ENCODE peak calls at places on chromosomes 2 and 18, in seven cellular contexts. One of them, this sample, is unnamed.

GRCh38 chr2:23711979-23712755 is 214.8 kb downstream of the ATAD2B start:
- DNase-seq in HepG2: no peak
- DNase-seq in dermis microvascular lymphatic vessel endothelial cell: no peak
- DNase-seq in mucosa of descending colon: no peak
- DNase-seq in foreskin melanocyte: peak
- DNase-seq in H4: no peak
- DNase-seq in WTC11: peak
- DNase-seq in this sample: no peak

GRCh38 chr18:27887287-27887686 is 289.6 kb downstream of the CDH2 start:
- DNase-seq in foreskin melanocyte: no peak
- DNase-seq in H4: peak
- DNase-seq in WTC11: no peak
- DNase-seq in HepG2: no peak
- DNase-seq in mucosa of descending colon: no peak
- DNase-seq in dermis microvascular lymphatic vessel endothelial cell: no peak
- DNase-seq in this sample: no peak

GRCh38 chr2:116510117-116510671 is 1304.3 kb upstream of the DDX18 start:
- DNase-seq in foreskin melanocyte: peak
- DNase-seq in H4: peak
- DNase-seq in HepG2: peak
- DNase-seq in WTC11: no peak
- DNase-seq in mucosa of descending colon: peak
- DNase-seq in dermis microvascular lymphatic vessel endothelial cell: peak
- DNase-seq in this sample: peak

GRCh38 chr2:189466656-189467055 is 25.4 kb downstream of the WDR75 start:
- DNase-seq in WTC11: no peak
- DNase-seq in H4: peak
- DNase-seq in dermis microvascular lymphatic vessel endothelial cell: peak
- DNase-seq in HepG2: peak
- DNase-seq in mucosa of descending colon: peak
- DNase-seq in foreskin melanocyte: peak
- DNase-seq in this sample: no peak

GRCh38 chr18:12882416-12882815 is 1.6 kb downstream of the PTPN2 start:
- DNase-seq in WTC11: no peak
- DNase-seq in dermis microvascular lymphatic vessel endothelial cell: no peak
- DNase-seq in H4: no peak
- DNase-seq in mucosa of descending colon: no peak
- DNase-seq in HepG2: no peak
- DNase-seq in foreskin melanocyte: no peak
- DNase-seq in this sample: no peak

GRCh38 chr2:38263293-38263692 is 113.8 kb downstream of the ATL2 start:
- DNase-seq in H4: no peak
- DNase-seq in foreskin melanocyte: no peak
- DNase-seq in WTC11: no peak
- DNase-seq in HepG2: no peak
- DNase-seq in dermis microvascular lymphatic vessel endothelial cell: no peak
- DNase-seq in mucosa of descending colon: no peak
- DNase-seq in this sample: no peak

GRCh38 chr2:11111811-11112425 is 43.3 kb upstream of the SLC66A3 start:
- DNase-seq in H4: no peak
- DNase-seq in dermis microvascular lymphatic vessel endothelial cell: no peak
- DNase-seq in HepG2: no peak
- DNase-seq in mucosa of descending colon: no peak
- DNase-seq in WTC11: peak
- DNase-seq in foreskin melanocyte: peak
- DNase-seq in this sample: no peak

GRCh38 chr2:57182941-57183340 is 863.7 kb upstream of the VRK2 start:
- DNase-seq in H4: no peak
- DNase-seq in WTC11: no peak
- DNase-seq in HepG2: no peak
- DNase-seq in foreskin melanocyte: no peak
- DNase-seq in mucosa of descending colon: no peak
- DNase-seq in dermis microvascular lymphatic vessel endothelial cell: no peak
- DNase-seq in this sample: no peak

GRCh38 chr2:236871500-236872001 is 214.1 kb upstream of the COPS8 start:
- DNase-seq in mucosa of descending colon: peak
- DNase-seq in foreskin melanocyte: peak
- DNase-seq in WTC11: no peak
- DNase-seq in HepG2: peak
- DNase-seq in dermis microvascular lymphatic vessel endothelial cell: peak
- DNase-seq in H4: peak
- DNase-seq in this sample: no peak

GRCh38 chr2:55115795-55116597 is 65.7 kb upstream of the RTN4 start:
- DNase-seq in foreskin melanocyte: no peak
- DNase-seq in WTC11: no peak
- DNase-seq in dermis microvascular lymphatic vessel endothelial cell: no peak
- DNase-seq in H4: peak
- DNase-seq in HepG2: no peak
- DNase-seq in mucosa of descending colon: no peak
- DNase-seq in this sample: no peak

GRCh38 chr2:32688511-32688910 is 60.7 kb downstream of the TTC27 start:
- DNase-seq in HepG2: no peak
- DNase-seq in foreskin melanocyte: peak
- DNase-seq in mucosa of descending colon: no peak
- DNase-seq in WTC11: no peak
- DNase-seq in dermis microvascular lymphatic vessel endothelial cell: no peak
- DNase-seq in H4: no peak
- DNase-seq in this sample: no peak

GRCh38 chr2:9310390-9310789 is 103.8 kb downstream of the ASAP2 start:
- DNase-seq in HepG2: no peak
- DNase-seq in WTC11: no peak
- DNase-seq in mucosa of descending colon: peak
- DNase-seq in H4: peak
- DNase-seq in foreskin melanocyte: peak
- DNase-seq in dermis microvascular lymphatic vessel endothelial cell: no peak
- DNase-seq in this sample: no peak

GRCh38 chr2:188937228-188938220 is 36.6 kb upstream of the COL3A1 start:
- DNase-seq in mucosa of descending colon: no peak
- DNase-seq in HepG2: no peak
- DNase-seq in WTC11: no peak
- DNase-seq in H4: no peak
- DNase-seq in dermis microvascular lymphatic vessel endothelial cell: no peak
- DNase-seq in foreskin melanocyte: peak
- DNase-seq in this sample: no peak

GRCh38 chr2:43692428-43692994 is 16.3 kb upstream of the C1GALT1C1L start:
- DNase-seq in WTC11: no peak
- DNase-seq in dermis microvascular lymphatic vessel endothelial cell: no peak
- DNase-seq in mucosa of descending colon: no peak
- DNase-seq in HepG2: no peak
- DNase-seq in H4: no peak
- DNase-seq in foreskin melanocyte: no peak
- DNase-seq in this sample: no peak

GRCh38 chr2:240259201-240259923 is 118.9 kb upstream of the OTOS start:
- DNase-seq in dermis microvascular lymphatic vessel endothelial cell: no peak
- DNase-seq in foreskin melanocyte: no peak
- DNase-seq in mucosa of descending colon: no peak
- DNase-seq in H4: no peak
- DNase-seq in WTC11: no peak
- DNase-seq in HepG2: no peak
- DNase-seq in this sample: no peak

GRCh38 chr18:64253222-64253621 is 104.3 kb upstream of the LINC00305 start:
- DNase-seq in HepG2: no peak
- DNase-seq in WTC11: no peak
- DNase-seq in dermis microvascular lymphatic vessel endothelial cell: no peak
- DNase-seq in mucosa of descending colon: no peak
- DNase-seq in H4: no peak
- DNase-seq in foreskin melanocyte: no peak
- DNase-seq in this sample: no peak

GRCh38 chr2:63842149-63843061 is 709 bp downstream of the UGP2 start:
- DNase-seq in WTC11: no peak
- DNase-seq in HepG2: peak
- DNase-seq in dermis microvascular lymphatic vessel endothelial cell: no peak
- DNase-seq in mucosa of descending colon: peak
- DNase-seq in H4: peak
- DNase-seq in foreskin melanocyte: no peak
- DNase-seq in this sample: no peak

GRCh38 chr2:216109962-216110614 is 940 bp downstream of the XRCC5 start:
- DNase-seq in WTC11: no peak
- DNase-seq in HepG2: peak
- DNase-seq in dermis microvascular lymphatic vessel endothelial cell: peak
- DNase-seq in foreskin melanocyte: peak
- DNase-seq in H4: peak
- DNase-seq in mucosa of descending colon: no peak
- DNase-seq in this sample: no peak

GRCh38 chr2:174117951-174118930 is 130.1 kb downstream of the OLA1 start:
- DNase-seq in dermis microvascular lymphatic vessel endothelial cell: no peak
- DNase-seq in foreskin melanocyte: no peak
- DNase-seq in H4: peak
- DNase-seq in mucosa of descending colon: no peak
- DNase-seq in WTC11: no peak
- DNase-seq in HepG2: no peak
- DNase-seq in this sample: no peak

GRCh38 chr2:15811367-15811766 is 129.0 kb upstream of the MYCN start:
- DNase-seq in foreskin melanocyte: no peak
- DNase-seq in dermis microvascular lymphatic vessel endothelial cell: no peak
- DNase-seq in WTC11: peak
- DNase-seq in mucosa of descending colon: no peak
- DNase-seq in HepG2: no peak
- DNase-seq in H4: peak
- DNase-seq in this sample: no peak